ENCODE peak calls at places on chromosome 20, in seven cellular contexts. Z is activated CD4-positive, alpha-beta memory T cell treated with anti-CD3 and anti-CD28 coated beads, Interleukin-2, amount 10 ng/mL, durations not matched to agents 7 days and 5 days; Q is EH; C is PC-9; I is T-helper 1 cell; X is AML-193; G is amniotic epithelial cell. J is an unnamed sample.

GRCh38 chr20:22559711-22560305 is 24.6 kb downstream of the FOXA2 start:
- DNase-seq in Q (no peak), G (no peak), C (no peak), Z (no peak), I (no peak), X (no peak), J (no peak)

GRCh38 chr20:52766645-52767435 is 205.3 kb upstream of the TSHZ2 start:
- DNase-seq in C (no peak), G (no peak), X (no peak), Q (no peak), Z (no peak), I (no peak), J (no peak)

GRCh38 chr20:21117521-21117920 is 8.4 kb upstream of the KIZ start:
- DNase-seq in G (no peak), Q (no peak), Z (no peak), X (no peak), C (no peak), I (no peak), J (no peak)

GRCh38 chr20:63533871-63534393 is 3.2 kb downstream of the PTK6 start:
- DNase-seq in C (peak), X (no peak), Q (no peak), I (no peak), Z (no peak), G (no peak), J (peak)

GRCh38 chr20:62172666-62173065 is 10.2 kb upstream of the MTG2 start:
- DNase-seq in X (no peak), C (no peak), I (no peak), Q (no peak), G (no peak), Z (no peak), J (no peak)

GRCh38 chr20:23205656-23206055 is 119.5 kb upstream of the CD93 start:
- DNase-seq in I (no peak), Q (peak), X (no peak), Z (no peak), G (peak), C (no peak), J (no peak)

GRCh38 chr20:55417797-55418196 is 587.5 kb downstream of the CBLN4 start:
- DNase-seq in Q (no peak), X (no peak), G (no peak), C (no peak), Z (no peak), I (no peak), J (no peak)

GRCh38 chr20:2237059-2237458 is 58.7 kb upstream of the TGM3 start:
- DNase-seq in Q (peak), I (no peak), X (no peak), Z (no peak), G (peak), C (peak), J (no peak)

GRCh38 chr20:32524871-32525501 is 60.1 kb downstream of the NOL4L start:
- DNase-seq in X (no peak), C (no peak), Q (no peak), Z (no peak), G (peak), I (no peak), J (no peak)

GRCh38 chr20:40948352-40949267 is 80.0 kb upstream of the TOP1 start:
- DNase-seq in Q (peak), G (peak), Z (no peak), C (no peak), I (no peak), X (no peak), J (no peak)

GRCh38 chr20:18405826-18406225 is 61.0 kb downstream of the DZANK1 start:
- DNase-seq in C (no peak), I (no peak), Q (no peak), X (no peak), Z (no peak), G (no peak), J (no peak)

GRCh38 chr20:36275441-36276189 is 30.5 kb upstream of the DLGAP4 start:
- DNase-seq in X (no peak), Q (no peak), I (no peak), G (no peak), C (no peak), Z (no peak), J (no peak)